ENCODE peak calls at places on chromosomes 2 and 18, in ten cellular contexts. One of them, this sample, is unnamed.

GRCh38 chr2:43426305-43427031 is 169.4 kb downstream of the THADA start:
- DNase-seq in neural crest cell: no peak
- DNase-seq in A549: peak
- DNase-seq in astrocyte of the spinal cord: peak
- DNase-seq in endothelial cell: no peak
- DNase-seq in coronary artery: no peak
- DNase-seq in GM13977: peak
- DNase-seq in adrenal gland: peak
- DNase-seq in DND-41: peak
- DNase-seq in psoas muscle: peak
- DNase-seq in this sample: peak

GRCh38 chr2:220277445-220277960 is 650.1 kb downstream of the SLC4A3 start:
- DNase-seq in A549: peak
- DNase-seq in DND-41: no peak
- DNase-seq in GM13977: no peak
- DNase-seq in adrenal gland: no peak
- DNase-seq in coronary artery: peak
- DNase-seq in endothelial cell: no peak
- DNase-seq in astrocyte of the spinal cord: peak
- DNase-seq in psoas muscle: peak
- DNase-seq in neural crest cell: no peak
- DNase-seq in this sample: peak

GRCh38 chr2:171160119-171160629 is 519 bp downstream of the TLK1 start:
- DNase-seq in psoas muscle: peak
- DNase-seq in GM13977: peak
- DNase-seq in astrocyte of the spinal cord: peak
- DNase-seq in adrenal gland: peak
- DNase-seq in coronary artery: peak
- DNase-seq in A549: peak
- DNase-seq in neural crest cell: peak
- DNase-seq in endothelial cell: peak
- DNase-seq in DND-41: peak
- DNase-seq in this sample: peak

GRCh38 chr2:227106845-227107759 is 56.9 kb downstream of the COL4A4 start:
- DNase-seq in neural crest cell: peak
- DNase-seq in DND-41: peak
- DNase-seq in coronary artery: no peak
- DNase-seq in psoas muscle: no peak
- DNase-seq in A549: peak
- DNase-seq in GM13977: peak
- DNase-seq in adrenal gland: peak
- DNase-seq in astrocyte of the spinal cord: peak
- DNase-seq in endothelial cell: peak
- DNase-seq in this sample: peak

GRCh38 chr18:7617738-7618422 is 50.8 kb downstream of the PTPRM start:
- DNase-seq in coronary artery: no peak
- DNase-seq in endothelial cell: no peak
- DNase-seq in GM13977: no peak
- DNase-seq in psoas muscle: no peak
- DNase-seq in adrenal gland: peak
- DNase-seq in A549: no peak
- DNase-seq in DND-41: no peak
- DNase-seq in neural crest cell: no peak
- DNase-seq in astrocyte of the spinal cord: peak
- DNase-seq in this sample: peak

GRCh38 chr2:100554788-100555407 is 7.9 kb upstream of the PDCL3 start:
- DNase-seq in DND-41: peak
- DNase-seq in astrocyte of the spinal cord: no peak
- DNase-seq in neural crest cell: no peak
- DNase-seq in A549: no peak
- DNase-seq in psoas muscle: no peak
- DNase-seq in endothelial cell: no peak
- DNase-seq in adrenal gland: no peak
- DNase-seq in GM13977: no peak
- DNase-seq in coronary artery: no peak
- DNase-seq in this sample: no peak

GRCh38 chr2:37683926-37684780 is 12.7 kb upstream of the CDC42EP3 start:
- DNase-seq in coronary artery: no peak
- DNase-seq in endothelial cell: no peak
- DNase-seq in DND-41: no peak
- DNase-seq in neural crest cell: no peak
- DNase-seq in GM13977: no peak
- DNase-seq in psoas muscle: no peak
- DNase-seq in A549: no peak
- DNase-seq in adrenal gland: no peak
- DNase-seq in astrocyte of the spinal cord: no peak
- DNase-seq in this sample: no peak

GRCh38 chr2:114027437-114027836 is 137.5 kb downstream of the ACTR3 start:
- DNase-seq in adrenal gland: no peak
- DNase-seq in A549: no peak
- DNase-seq in psoas muscle: no peak
- DNase-seq in endothelial cell: no peak
- DNase-seq in DND-41: no peak
- DNase-seq in astrocyte of the spinal cord: no peak
- DNase-seq in neural crest cell: no peak
- DNase-seq in coronary artery: no peak
- DNase-seq in GM13977: no peak
- DNase-seq in this sample: no peak

GRCh38 chr2:226742346-226742745 is 57.3 kb downstream of the IRS1 start:
- DNase-seq in coronary artery: peak
- DNase-seq in astrocyte of the spinal cord: peak
- DNase-seq in GM13977: no peak
- DNase-seq in DND-41: no peak
- DNase-seq in adrenal gland: peak
- DNase-seq in endothelial cell: no peak
- DNase-seq in neural crest cell: no peak
- DNase-seq in A549: no peak
- DNase-seq in psoas muscle: peak
- DNase-seq in this sample: no peak

GRCh38 chr2:225452677-225453076 is 53.2 kb downstream of the NYAP2 start:
- DNase-seq in DND-41: no peak
- DNase-seq in adrenal gland: no peak
- DNase-seq in GM13977: no peak
- DNase-seq in A549: no peak
- DNase-seq in neural crest cell: no peak
- DNase-seq in coronary artery: no peak
- DNase-seq in endothelial cell: no peak
- DNase-seq in psoas muscle: no peak
- DNase-seq in astrocyte of the spinal cord: peak
- DNase-seq in this sample: no peak

GRCh38 chr2:191234456-191234855 is 10.7 kb upstream of the MYO1B start:
- DNase-seq in A549: no peak
- DNase-seq in GM13977: no peak
- DNase-seq in adrenal gland: no peak
- DNase-seq in coronary artery: no peak
- DNase-seq in neural crest cell: no peak
- DNase-seq in endothelial cell: no peak
- DNase-seq in DND-41: no peak
- DNase-seq in psoas muscle: no peak
- DNase-seq in astrocyte of the spinal cord: no peak
- DNase-seq in this sample: no peak

GRCh38 chr2:191233533-191233932 is 11.7 kb upstream of the MYO1B start:
- DNase-seq in endothelial cell: no peak
- DNase-seq in adrenal gland: no peak
- DNase-seq in A549: no peak
- DNase-seq in DND-41: no peak
- DNase-seq in neural crest cell: no peak
- DNase-seq in GM13977: no peak
- DNase-seq in coronary artery: no peak
- DNase-seq in psoas muscle: no peak
- DNase-seq in astrocyte of the spinal cord: no peak
- DNase-seq in this sample: no peak

GRCh38 chr2:191230174-191230573 is 15.0 kb upstream of the MYO1B start:
- DNase-seq in A549: no peak
- DNase-seq in astrocyte of the spinal cord: peak
- DNase-seq in GM13977: no peak
- DNase-seq in neural crest cell: no peak
- DNase-seq in DND-41: no peak
- DNase-seq in adrenal gland: no peak
- DNase-seq in psoas muscle: no peak
- DNase-seq in endothelial cell: no peak
- DNase-seq in coronary artery: no peak
- DNase-seq in this sample: peak

GRCh38 chr2:191228861-191229260 is 16.3 kb upstream of the MYO1B start:
- DNase-seq in endothelial cell: no peak
- DNase-seq in A549: no peak
- DNase-seq in DND-41: no peak
- DNase-seq in neural crest cell: no peak
- DNase-seq in astrocyte of the spinal cord: no peak
- DNase-seq in adrenal gland: peak
- DNase-seq in psoas muscle: peak
- DNase-seq in coronary artery: no peak
- DNase-seq in GM13977: no peak
- DNase-seq in this sample: no peak

GRCh38 chr2:191231995-191232394 is 13.2 kb upstream of the MYO1B start:
- DNase-seq in endothelial cell: no peak
- DNase-seq in astrocyte of the spinal cord: peak
- DNase-seq in adrenal gland: no peak
- DNase-seq in coronary artery: no peak
- DNase-seq in psoas muscle: no peak
- DNase-seq in GM13977: no peak
- DNase-seq in A549: no peak
- DNase-seq in DND-41: no peak
- DNase-seq in neural crest cell: no peak
- DNase-seq in this sample: peak
- TF ChIP-seq CTCF in endothelial cell: no peak
- TF ChIP-seq CTCF in astrocyte of the spinal cord: peak
- TF ChIP-seq CTCF in adrenal gland: no peak
- TF ChIP-seq CTCF in coronary artery: no peak
- TF ChIP-seq CTCF in psoas muscle: no peak
- TF ChIP-seq CTCF in GM13977: no peak
- TF ChIP-seq CTCF in A549: peak
- TF ChIP-seq CTCF in DND-41: no peak
- TF ChIP-seq CTCF in neural crest cell: peak
- TF ChIP-seq CTCF in this sample: peak

GRCh38 chr18:61991836-61992235 is 99.0 kb upstream of the RNF152 start:
- DNase-seq in neural crest cell: no peak
- DNase-seq in DND-41: no peak
- DNase-seq in endothelial cell: no peak
- DNase-seq in astrocyte of the spinal cord: no peak
- DNase-seq in GM13977: no peak
- DNase-seq in A549: no peak
- DNase-seq in adrenal gland: no peak
- DNase-seq in psoas muscle: no peak
- DNase-seq in coronary artery: no peak
- DNase-seq in this sample: no peak

GRCh38 chr18:61991201-61991600 is 98.4 kb upstream of the RNF152 start:
- DNase-seq in adrenal gland: no peak
- DNase-seq in endothelial cell: no peak
- DNase-seq in astrocyte of the spinal cord: peak
- DNase-seq in coronary artery: no peak
- DNase-seq in neural crest cell: no peak
- DNase-seq in psoas muscle: no peak
- DNase-seq in A549: no peak
- DNase-seq in DND-41: no peak
- DNase-seq in GM13977: no peak
- DNase-seq in this sample: no peak

GRCh38 chr18:61993831-61994230 is 101.0 kb upstream of the RNF152 start:
- DNase-seq in A549: no peak
- DNase-seq in GM13977: no peak
- DNase-seq in coronary artery: no peak
- DNase-seq in endothelial cell: no peak
- DNase-seq in adrenal gland: no peak
- DNase-seq in astrocyte of the spinal cord: no peak
- DNase-seq in psoas muscle: no peak
- DNase-seq in neural crest cell: no peak
- DNase-seq in DND-41: no peak
- DNase-seq in this sample: no peak

GRCh38 chr18:61992285-61992684 is 99.5 kb upstream of the RNF152 start:
- DNase-seq in DND-41: no peak
- DNase-seq in endothelial cell: no peak
- DNase-seq in adrenal gland: no peak
- DNase-seq in GM13977: no peak
- DNase-seq in astrocyte of the spinal cord: peak
- DNase-seq in psoas muscle: no peak
- DNase-seq in A549: no peak
- DNase-seq in coronary artery: no peak
- DNase-seq in neural crest cell: no peak
- DNase-seq in this sample: peak

GRCh38 chr18:61992923-61993322 is 100.1 kb upstream of the RNF152 start:
- DNase-seq in neural crest cell: no peak
- DNase-seq in DND-41: no peak
- DNase-seq in A549: no peak
- DNase-seq in GM13977: no peak
- DNase-seq in adrenal gland: no peak
- DNase-seq in endothelial cell: no peak
- DNase-seq in psoas muscle: no peak
- DNase-seq in astrocyte of the spinal cord: peak
- DNase-seq in coronary artery: no peak
- DNase-seq in this sample: peak
- TF ChIP-seq CTCF in neural crest cell: no peak
- TF ChIP-seq CTCF in DND-41: no peak
- TF ChIP-seq CTCF in A549: no peak
- TF ChIP-seq CTCF in GM13977: no peak
- TF ChIP-seq CTCF in adrenal gland: no peak
- TF ChIP-seq CTCF in endothelial cell: no peak
- TF ChIP-seq CTCF in psoas muscle: no peak
- TF ChIP-seq CTCF in astrocyte of the spinal cord: no peak
- TF ChIP-seq CTCF in coronary artery: no peak
- TF ChIP-seq CTCF in this sample: no peak

DNA sequence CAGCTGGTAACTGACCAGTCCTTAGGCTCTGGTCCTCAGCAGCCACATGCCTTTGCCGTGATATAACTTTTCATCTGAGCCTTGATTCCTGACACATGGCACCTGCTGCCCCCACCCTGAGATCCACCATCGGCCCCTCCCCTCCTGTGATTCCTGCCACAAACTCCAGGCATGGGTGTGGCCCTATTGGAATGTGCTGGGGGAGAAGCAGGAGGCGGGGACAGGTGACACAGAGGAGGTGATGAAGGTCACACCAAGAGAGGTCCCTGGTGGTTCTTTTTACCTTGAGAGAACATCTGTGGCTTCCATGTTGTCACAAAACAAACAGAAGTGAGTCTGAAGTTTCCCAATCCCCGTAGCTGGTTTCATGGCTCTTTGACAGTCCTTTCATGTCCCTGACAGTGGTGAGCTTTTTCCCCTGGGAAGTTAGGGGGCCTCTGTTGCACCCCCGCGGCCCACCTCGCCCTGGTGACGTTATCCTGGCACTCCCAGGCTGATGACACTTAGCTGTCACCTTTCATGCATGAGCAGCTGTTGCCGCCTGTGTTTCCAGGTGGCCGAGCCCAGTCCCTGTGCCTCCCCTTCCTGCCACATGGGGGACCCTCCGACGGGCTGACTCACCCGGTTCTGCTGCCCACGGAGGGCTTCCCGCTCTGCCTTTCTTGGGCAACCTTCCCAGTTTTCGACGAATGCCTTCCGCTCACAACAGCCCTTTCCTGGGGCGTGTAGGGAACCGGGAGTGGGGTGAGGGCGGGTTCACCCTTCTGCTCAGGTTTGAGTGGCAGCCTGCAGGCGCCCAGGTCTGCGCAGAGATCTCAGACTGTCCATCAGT is 66.3 kb upstream of the GLI2 start:
- DNase-seq in coronary artery: peak
- DNase-seq in A549: peak
- DNase-seq in adrenal gland: peak
- DNase-seq in psoas muscle: no peak
- DNase-seq in DND-41: peak
- DNase-seq in astrocyte of the spinal cord: no peak
- DNase-seq in endothelial cell: peak
- DNase-seq in GM13977: no peak
- DNase-seq in neural crest cell: peak
- DNase-seq in this sample: no peak
- TF ChIP-seq CTCF in coronary artery: no peak
- TF ChIP-seq CTCF in A549: no peak
- TF ChIP-seq CTCF in adrenal gland: no peak
- TF ChIP-seq CTCF in psoas muscle: peak
- TF ChIP-seq CTCF in DND-41: peak
- TF ChIP-seq CTCF in astrocyte of the spinal cord: peak
- TF ChIP-seq CTCF in endothelial cell: peak
- TF ChIP-seq CTCF in GM13977: no peak
- TF ChIP-seq CTCF in neural crest cell: peak
- TF ChIP-seq CTCF in this sample: peak

GRCh38 chr2:66582975-66583842 is 148.3 kb downstream of the MEIS1 start:
- DNase-seq in A549: no peak
- DNase-seq in coronary artery: no peak
- DNase-seq in endothelial cell: no peak
- DNase-seq in neural crest cell: peak
- DNase-seq in adrenal gland: no peak
- DNase-seq in astrocyte of the spinal cord: no peak
- DNase-seq in GM13977: no peak
- DNase-seq in psoas muscle: no peak
- DNase-seq in DND-41: no peak
- DNase-seq in this sample: no peak
- TF ChIP-seq CTCF in A549: no peak
- TF ChIP-seq CTCF in coronary artery: no peak
- TF ChIP-seq CTCF in endothelial cell: no peak
- TF ChIP-seq CTCF in neural crest cell: no peak
- TF ChIP-seq CTCF in adrenal gland: no peak
- TF ChIP-seq CTCF in astrocyte of the spinal cord: no peak
- TF ChIP-seq CTCF in GM13977: no peak
- TF ChIP-seq CTCF in psoas muscle: no peak
- TF ChIP-seq CTCF in DND-41: no peak
- TF ChIP-seq CTCF in this sample: no peak

This sample was measured in fibroblast of villous mesenchyme.